ENCODE peak calls at places on chromosomes 2 and 18, in ten cellular contexts. B is activated naive CD4-positive, alpha-beta T cell treated with anti-CD3 and anti-CD28 coated beads, Interleukin-2, amount 10 ng/mL, durations not matched to agents 7 days and 5 days; N is activated T-cell treated with anti-CD3 and anti-CD28 coated beads, Interleukin-2, amount 50 U/mL, for 1 hour; V is T-cell; Y is BE2C; Q is cardiac muscle cell; O is globus pallidus; W is GM23248; Z is renal cortical epithelial cell; E is activated T-helper 1 cell treated with anti-CD3 and anti-CD28 coated beads, Interleukin-2, amount 50 U/mL, for 16 hours. C is an unnamed sample.

GRCh38 chr18:6873352-6873751 is 143.8 kb downstream of the ARHGAP28 start:
- DNase-seq in B (no peak), N (no peak), V (no peak), Y (no peak), Q (no peak), O (no peak), W (no peak), Z (no peak), E (no peak), C (no peak)

GRCh38 chr18:27118964-27119363 is 66.1 kb downstream of the CHST9 start:
- DNase-seq in B (no peak), N (no peak), V (no peak), Y (no peak), Q (no peak), O (no peak), W (no peak), Z (peak), E (no peak), C (no peak)

GRCh38 chr2:167732251-167732788 is 515.1 kb downstream of the STK39 start:
- DNase-seq in B (no peak), N (no peak), V (no peak), Y (no peak), Q (no peak), O (no peak), W (no peak), Z (no peak), E (no peak), C (no peak)

GRCh38 chr2:113148606-113149552 is 21.5 kb downstream of the IL1RN start:
- DNase-seq in B (no peak), N (no peak), V (no peak), Y (no peak), Q (no peak), O (no peak), W (no peak), Z (no peak), E (no peak), C (no peak)

GRCh38 chr2:201403904-201404303 is 46.8 kb upstream of the FLACC1 start:
- DNase-seq in B (no peak), N (no peak), V (no peak), Y (no peak), Q (peak), O (no peak), W (peak), Z (peak), E (no peak), C (no peak)

GRCh38 chr2:139427164-139427563 is 647.0 kb upstream of the NXPH2 start:
- DNase-seq in B (no peak), N (no peak), V (no peak), Y (no peak), Q (no peak), O (no peak), W (no peak), Z (no peak), E (no peak), C (no peak)

GRCh38 chr2:112033600-112033999 is 21.5 kb upstream of the TMEM87B start:
- DNase-seq in B (no peak), N (no peak), V (no peak), Y (no peak), Q (peak), O (no peak), W (peak), Z (peak), E (no peak), C (no peak)

GRCh38 chr2:224579411-224579810 is 5.8 kb downstream of the CUL3 start:
- DNase-seq in B (no peak), N (no peak), V (no peak), Y (no peak), Q (peak), O (no peak), W (peak), Z (peak), E (no peak), C (peak)

GRCh38 chr2:136696438-136696837 is 68.9 kb upstream of the THSD7B start:
- DNase-seq in B (no peak), N (no peak), V (no peak), Y (no peak), Q (no peak), O (no peak), W (no peak), Z (no peak), E (no peak), C (no peak)

GRCh38 chr2:118858485-118859156 is 11.2 kb upstream of the EN1 start:
- DNase-seq in B (no peak), N (no peak), V (no peak), Y (no peak), Q (no peak), O (no peak), W (no peak), Z (no peak), E (no peak), C (no peak)

GRCh38 chr2:173076557-173077345 is 1.1 kb downstream of the MAP3K20 start:
- DNase-seq in B (peak), N (no peak), V (no peak), Y (peak), Q (peak), O (no peak), W (peak), Z (no peak), E (no peak), C (peak)

GRCh38 chr2:53286336-53286735 is 481.3 kb upstream of the CHAC2 start:
- DNase-seq in B (no peak), N (no peak), V (no peak), Y (no peak), Q (no peak), O (no peak), W (peak), Z (peak), E (no peak), C (no peak)

GRCh38 chr2:95240091-95240490 is 32.8 kb downstream of the ZNF892 start:
- DNase-seq in B (no peak), N (no peak), V (no peak), Y (no peak), Q (no peak), O (no peak), W (no peak), Z (peak), E (no peak), C (no peak)

GRCh38 chr2:154193246-154193645 is 321.5 kb downstream of the GALNT13 start:
- DNase-seq in B (no peak), N (no peak), V (no peak), Y (no peak), Q (no peak), O (no peak), W (no peak), Z (no peak), E (no peak), C (no peak)